ENCODE peak calls at places on chromosomes 1 and 21, in eight cellular contexts. One of them, this sample, is unnamed.

GRCh38 chr1:15343729-15344128 is 66.0 kb upstream of the EFHD2 start:
- DNase-seq in T-cell: peak
- DNase-seq in naive thymus-derived CD8-positive, alpha-beta T cell: no peak
- DNase-seq in NCI-H1092 treated with DMSO at 0.1 percent for 48 hours: peak
- DNase-seq in cardiac muscle cell: peak
- DNase-seq in MM.1S: no peak
- DNase-seq in progenitor cell of endocrine pancreas: no peak
- DNase-seq in amniotic stem cell: no peak
- DNase-seq in this sample: no peak

GRCh38 chr1:29469457-29469856 is 233.1 kb downstream of the PTPRU start:
- DNase-seq in T-cell: no peak
- DNase-seq in naive thymus-derived CD8-positive, alpha-beta T cell: no peak
- DNase-seq in NCI-H1092 treated with DMSO at 0.1 percent for 48 hours: no peak
- DNase-seq in cardiac muscle cell: peak
- DNase-seq in MM.1S: no peak
- DNase-seq in progenitor cell of endocrine pancreas: no peak
- DNase-seq in amniotic stem cell: no peak
- DNase-seq in this sample: no peak

GRCh38 chr1:42730988-42731387 is 9.0 kb downstream of the CLDN19 start:
- DNase-seq in T-cell: no peak
- DNase-seq in naive thymus-derived CD8-positive, alpha-beta T cell: no peak
- DNase-seq in NCI-H1092 treated with DMSO at 0.1 percent for 48 hours: no peak
- DNase-seq in cardiac muscle cell: no peak
- DNase-seq in MM.1S: no peak
- DNase-seq in progenitor cell of endocrine pancreas: no peak
- DNase-seq in amniotic stem cell: no peak
- DNase-seq in this sample: no peak

GRCh38 chr1:20486457-20487235 is 636 bp upstream of the CAMK2N1 start:
- DNase-seq in T-cell: no peak
- DNase-seq in naive thymus-derived CD8-positive, alpha-beta T cell: no peak
- DNase-seq in NCI-H1092 treated with DMSO at 0.1 percent for 48 hours: peak
- DNase-seq in cardiac muscle cell: peak
- DNase-seq in MM.1S: no peak
- DNase-seq in progenitor cell of endocrine pancreas: peak
- DNase-seq in amniotic stem cell: no peak
- DNase-seq in this sample: no peak

GRCh38 chr1:78721136-78721535 is 71.5 kb downstream of the IFI44 start:
- DNase-seq in T-cell: no peak
- DNase-seq in naive thymus-derived CD8-positive, alpha-beta T cell: no peak
- DNase-seq in NCI-H1092 treated with DMSO at 0.1 percent for 48 hours: no peak
- DNase-seq in cardiac muscle cell: no peak
- DNase-seq in MM.1S: no peak
- DNase-seq in progenitor cell of endocrine pancreas: no peak
- DNase-seq in amniotic stem cell: no peak
- DNase-seq in this sample: no peak

GRCh38 chr1:94413311-94413710 is 4.9 kb upstream of the ABCD3 start:
- DNase-seq in T-cell: no peak
- DNase-seq in naive thymus-derived CD8-positive, alpha-beta T cell: no peak
- DNase-seq in NCI-H1092 treated with DMSO at 0.1 percent for 48 hours: no peak
- DNase-seq in cardiac muscle cell: no peak
- DNase-seq in MM.1S: no peak
- DNase-seq in progenitor cell of endocrine pancreas: no peak
- DNase-seq in amniotic stem cell: no peak
- DNase-seq in this sample: no peak

GRCh38 chr1:22286491-22286890 is 143.6 kb upstream of the WNT4 start:
- DNase-seq in T-cell: no peak
- DNase-seq in naive thymus-derived CD8-positive, alpha-beta T cell: no peak
- DNase-seq in NCI-H1092 treated with DMSO at 0.1 percent for 48 hours: no peak
- DNase-seq in cardiac muscle cell: no peak
- DNase-seq in MM.1S: no peak
- DNase-seq in progenitor cell of endocrine pancreas: no peak
- DNase-seq in amniotic stem cell: no peak
- DNase-seq in this sample: no peak

GRCh38 chr1:56522680-56523079 is 56.7 kb downstream of the PLPP3 start:
- DNase-seq in T-cell: no peak
- DNase-seq in naive thymus-derived CD8-positive, alpha-beta T cell: no peak
- DNase-seq in NCI-H1092 treated with DMSO at 0.1 percent for 48 hours: no peak
- DNase-seq in cardiac muscle cell: peak
- DNase-seq in MM.1S: no peak
- DNase-seq in progenitor cell of endocrine pancreas: no peak
- DNase-seq in amniotic stem cell: no peak
- DNase-seq in this sample: no peak

GRCh38 chr1:16226129-16226494 is 10.9 kb downstream of the CPLANE2 start:
- DNase-seq in T-cell: no peak
- DNase-seq in naive thymus-derived CD8-positive, alpha-beta T cell: no peak
- DNase-seq in NCI-H1092 treated with DMSO at 0.1 percent for 48 hours: no peak
- DNase-seq in cardiac muscle cell: no peak
- DNase-seq in MM.1S: no peak
- DNase-seq in progenitor cell of endocrine pancreas: no peak
- DNase-seq in amniotic stem cell: no peak
- DNase-seq in this sample: no peak

GRCh38 chr1:63108226-63108625 is 214.1 kb upstream of the FOXD3 start:
- DNase-seq in T-cell: no peak
- DNase-seq in naive thymus-derived CD8-positive, alpha-beta T cell: no peak
- DNase-seq in NCI-H1092 treated with DMSO at 0.1 percent for 48 hours: no peak
- DNase-seq in cardiac muscle cell: peak
- DNase-seq in MM.1S: no peak
- DNase-seq in progenitor cell of endocrine pancreas: no peak
- DNase-seq in amniotic stem cell: no peak
- DNase-seq in this sample: no peak

GRCh38 chr1:6648556-6648955 is 23.9 kb downstream of the THAP3 start:
- DNase-seq in T-cell: no peak
- DNase-seq in naive thymus-derived CD8-positive, alpha-beta T cell: no peak
- DNase-seq in NCI-H1092 treated with DMSO at 0.1 percent for 48 hours: no peak
- DNase-seq in cardiac muscle cell: no peak
- DNase-seq in MM.1S: no peak
- DNase-seq in progenitor cell of endocrine pancreas: no peak
- DNase-seq in amniotic stem cell: no peak
- DNase-seq in this sample: no peak

GRCh38 chr1:181855380-181855779 is 206.1 kb downstream of the ZNF648 start:
- DNase-seq in T-cell: no peak
- DNase-seq in naive thymus-derived CD8-positive, alpha-beta T cell: no peak
- DNase-seq in NCI-H1092 treated with DMSO at 0.1 percent for 48 hours: no peak
- DNase-seq in cardiac muscle cell: no peak
- DNase-seq in MM.1S: no peak
- DNase-seq in progenitor cell of endocrine pancreas: no peak
- DNase-seq in amniotic stem cell: no peak
- DNase-seq in this sample: no peak

GRCh38 chr21:37032877-37033471 is 26.5 kb downstream of the RIPPLY3 start:
- DNase-seq in T-cell: no peak
- DNase-seq in naive thymus-derived CD8-positive, alpha-beta T cell: no peak
- DNase-seq in NCI-H1092 treated with DMSO at 0.1 percent for 48 hours: no peak
- DNase-seq in cardiac muscle cell: peak
- DNase-seq in MM.1S: no peak
- DNase-seq in progenitor cell of endocrine pancreas: no peak
- DNase-seq in amniotic stem cell: peak
- DNase-seq in this sample: no peak

GRCh38 chr21:38263493-38263892 is 6.7 kb downstream of the KCNJ15 start:
- DNase-seq in T-cell: no peak
- DNase-seq in naive thymus-derived CD8-positive, alpha-beta T cell: no peak
- DNase-seq in NCI-H1092 treated with DMSO at 0.1 percent for 48 hours: no peak
- DNase-seq in cardiac muscle cell: peak
- DNase-seq in MM.1S: no peak
- DNase-seq in progenitor cell of endocrine pancreas: no peak
- DNase-seq in amniotic stem cell: no peak
- DNase-seq in this sample: no peak

GRCh38 chr1:231284441-231284840 is 43.4 kb downstream of the GNPAT start:
- DNase-seq in T-cell: no peak
- DNase-seq in naive thymus-derived CD8-positive, alpha-beta T cell: no peak
- DNase-seq in NCI-H1092 treated with DMSO at 0.1 percent for 48 hours: no peak
- DNase-seq in cardiac muscle cell: no peak
- DNase-seq in MM.1S: no peak
- DNase-seq in progenitor cell of endocrine pancreas: no peak
- DNase-seq in amniotic stem cell: no peak
- DNase-seq in this sample: no peak

GRCh38 chr1:95049935-95050334 is 22.8 kb downstream of the ALG14 start:
- DNase-seq in T-cell: no peak
- DNase-seq in naive thymus-derived CD8-positive, alpha-beta T cell: no peak
- DNase-seq in NCI-H1092 treated with DMSO at 0.1 percent for 48 hours: peak
- DNase-seq in cardiac muscle cell: no peak
- DNase-seq in MM.1S: no peak
- DNase-seq in progenitor cell of endocrine pancreas: no peak
- DNase-seq in amniotic stem cell: no peak
- DNase-seq in this sample: no peak

GRCh38 chr1:53450225-53450624 is 9.0 kb upstream of the DMRTB1 start:
- DNase-seq in T-cell: no peak
- DNase-seq in naive thymus-derived CD8-positive, alpha-beta T cell: no peak
- DNase-seq in NCI-H1092 treated with DMSO at 0.1 percent for 48 hours: no peak
- DNase-seq in cardiac muscle cell: no peak
- DNase-seq in MM.1S: no peak
- DNase-seq in progenitor cell of endocrine pancreas: no peak
- DNase-seq in amniotic stem cell: no peak
- DNase-seq in this sample: no peak

GRCh38 chr1:14929547-14930223 is 223.9 kb upstream of the TMEM51 start:
- DNase-seq in T-cell: no peak
- DNase-seq in naive thymus-derived CD8-positive, alpha-beta T cell: no peak
- DNase-seq in NCI-H1092 treated with DMSO at 0.1 percent for 48 hours: peak
- DNase-seq in cardiac muscle cell: peak
- DNase-seq in MM.1S: no peak
- DNase-seq in progenitor cell of endocrine pancreas: no peak
- DNase-seq in amniotic stem cell: no peak
- DNase-seq in this sample: no peak

GRCh38 chr21:38936237-38936636 is 130.5 kb downstream of the ETS2 start:
- DNase-seq in T-cell: no peak
- DNase-seq in naive thymus-derived CD8-positive, alpha-beta T cell: no peak
- DNase-seq in NCI-H1092 treated with DMSO at 0.1 percent for 48 hours: no peak
- DNase-seq in cardiac muscle cell: no peak
- DNase-seq in MM.1S: no peak
- DNase-seq in progenitor cell of endocrine pancreas: no peak
- DNase-seq in amniotic stem cell: no peak
- DNase-seq in this sample: no peak

GRCh38 chr1:244254467-244254866 is 197.2 kb downstream of the ADSS2 start:
- DNase-seq in T-cell: no peak
- DNase-seq in naive thymus-derived CD8-positive, alpha-beta T cell: no peak
- DNase-seq in NCI-H1092 treated with DMSO at 0.1 percent for 48 hours: no peak
- DNase-seq in cardiac muscle cell: no peak
- DNase-seq in MM.1S: no peak
- DNase-seq in progenitor cell of endocrine pancreas: no peak
- DNase-seq in amniotic stem cell: no peak
- DNase-seq in this sample: no peak

GRCh38 chr1:23384312-23385058 is 14.8 kb upstream of the ZNF436 start:
- DNase-seq in T-cell: no peak
- DNase-seq in naive thymus-derived CD8-positive, alpha-beta T cell: no peak
- DNase-seq in NCI-H1092 treated with DMSO at 0.1 percent for 48 hours: no peak
- DNase-seq in cardiac muscle cell: peak
- DNase-seq in MM.1S: no peak
- DNase-seq in progenitor cell of endocrine pancreas: no peak
- DNase-seq in amniotic stem cell: no peak
- DNase-seq in this sample: no peak

GRCh38 chr1:151616505-151616849 is 4.6 kb downstream of the SNX27 start:
- DNase-seq in T-cell: no peak
- DNase-seq in naive thymus-derived CD8-positive, alpha-beta T cell: no peak
- DNase-seq in NCI-H1092 treated with DMSO at 0.1 percent for 48 hours: no peak
- DNase-seq in cardiac muscle cell: no peak
- DNase-seq in MM.1S: no peak
- DNase-seq in progenitor cell of endocrine pancreas: no peak
- DNase-seq in amniotic stem cell: no peak
- DNase-seq in this sample: no peak

GRCh38 chr1:29123871-29124365 is at the start of gene TMEM200B:
- DNase-seq in T-cell: no peak
- DNase-seq in naive thymus-derived CD8-positive, alpha-beta T cell: no peak
- DNase-seq in NCI-H1092 treated with DMSO at 0.1 percent for 48 hours: no peak
- DNase-seq in cardiac muscle cell: peak
- DNase-seq in MM.1S: no peak
- DNase-seq in progenitor cell of endocrine pancreas: peak
- DNase-seq in amniotic stem cell: no peak
- DNase-seq in this sample: no peak

GRCh38 chr1:116462722-116463121 is 89.7 kb downstream of the ATP1A1 start:
- DNase-seq in T-cell: no peak
- DNase-seq in naive thymus-derived CD8-positive, alpha-beta T cell: no peak
- DNase-seq in NCI-H1092 treated with DMSO at 0.1 percent for 48 hours: no peak
- DNase-seq in cardiac muscle cell: no peak
- DNase-seq in MM.1S: no peak
- DNase-seq in progenitor cell of endocrine pancreas: no peak
- DNase-seq in amniotic stem cell: no peak
- DNase-seq in this sample: no peak

GRCh38 chr1:216186816-216187215 is 236.4 kb downstream of the USH2A start:
- DNase-seq in T-cell: no peak
- DNase-seq in naive thymus-derived CD8-positive, alpha-beta T cell: no peak
- DNase-seq in NCI-H1092 treated with DMSO at 0.1 percent for 48 hours: no peak
- DNase-seq in cardiac muscle cell: peak
- DNase-seq in MM.1S: no peak
- DNase-seq in progenitor cell of endocrine pancreas: no peak
- DNase-seq in amniotic stem cell: no peak
- DNase-seq in this sample: no peak

GRCh38 chr1:41673355-41673754 is 188.9 kb upstream of the EDN2 start:
- DNase-seq in T-cell: peak
- DNase-seq in naive thymus-derived CD8-positive, alpha-beta T cell: peak
- DNase-seq in NCI-H1092 treated with DMSO at 0.1 percent for 48 hours: no peak
- DNase-seq in cardiac muscle cell: peak
- DNase-seq in MM.1S: peak
- DNase-seq in progenitor cell of endocrine pancreas: no peak
- DNase-seq in amniotic stem cell: no peak
- DNase-seq in this sample: peak

GRCh38 chr1:22018583-22019559 is 17.4 kb downstream of the CELA3A start:
- DNase-seq in T-cell: peak
- DNase-seq in naive thymus-derived CD8-positive, alpha-beta T cell: peak
- DNase-seq in NCI-H1092 treated with DMSO at 0.1 percent for 48 hours: peak
- DNase-seq in cardiac muscle cell: peak
- DNase-seq in MM.1S: peak
- DNase-seq in progenitor cell of endocrine pancreas: no peak
- DNase-seq in amniotic stem cell: peak
- DNase-seq in this sample: peak

GRCh38 chr1:234262007-234262753 is 111.1 kb upstream of the COA6 start:
- DNase-seq in T-cell: no peak
- DNase-seq in naive thymus-derived CD8-positive, alpha-beta T cell: no peak
- DNase-seq in NCI-H1092 treated with DMSO at 0.1 percent for 48 hours: no peak
- DNase-seq in cardiac muscle cell: no peak
- DNase-seq in MM.1S: no peak
- DNase-seq in progenitor cell of endocrine pancreas: no peak
- DNase-seq in amniotic stem cell: no peak
- DNase-seq in this sample: no peak

GRCh38 chr1:38724160-38725131 is 135.1 kb downstream of the RRAGC start:
- DNase-seq in T-cell: no peak
- DNase-seq in naive thymus-derived CD8-positive, alpha-beta T cell: no peak
- DNase-seq in NCI-H1092 treated with DMSO at 0.1 percent for 48 hours: no peak
- DNase-seq in cardiac muscle cell: no peak
- DNase-seq in MM.1S: no peak
- DNase-seq in progenitor cell of endocrine pancreas: no peak
- DNase-seq in amniotic stem cell: no peak
- DNase-seq in this sample: no peak

GRCh38 chr21:44449473-44450363 is 5.6 kb upstream of the LRRC3 start:
- DNase-seq in T-cell: no peak
- DNase-seq in naive thymus-derived CD8-positive, alpha-beta T cell: peak
- DNase-seq in NCI-H1092 treated with DMSO at 0.1 percent for 48 hours: no peak
- DNase-seq in cardiac muscle cell: no peak
- DNase-seq in MM.1S: no peak
- DNase-seq in progenitor cell of endocrine pancreas: no peak
- DNase-seq in amniotic stem cell: no peak
- DNase-seq in this sample: no peak

GRCh38 chr1:216757110-216757509 is 33.9 kb upstream of the ESRRG start:
- DNase-seq in T-cell: no peak
- DNase-seq in naive thymus-derived CD8-positive, alpha-beta T cell: no peak
- DNase-seq in NCI-H1092 treated with DMSO at 0.1 percent for 48 hours: no peak
- DNase-seq in cardiac muscle cell: no peak
- DNase-seq in MM.1S: no peak
- DNase-seq in progenitor cell of endocrine pancreas: no peak
- DNase-seq in amniotic stem cell: no peak
- DNase-seq in this sample: no peak

This sample was measured in CD4-positive, CD25-positive, alpha-beta regulatory T cell.